ENCODE peak calls at places on chromosomes 5 and 9, in seven cellular contexts. One of them, this sample, is unnamed.

GRCh38 chr5:91690921-91691320 is 307.8 kb upstream of the ARRDC3 start:
- DNase-seq in CD4-positive, alpha-beta T cell: no peak
- DNase-seq in GM12864: no peak
- DNase-seq in Calu3: no peak
- DNase-seq in psoas muscle: no peak
- DNase-seq in AG09309: no peak
- DNase-seq in CD8-positive, alpha-beta T cell: no peak
- DNase-seq in this sample: no peak

GRCh38 chr9:104923740-104924139 is 4.2 kb downstream of the ABCA1 start:
- DNase-seq in Calu3: no peak
- DNase-seq in CD8-positive, alpha-beta T cell: no peak
- DNase-seq in GM12864: peak; percentile 65
- DNase-seq in CD4-positive, alpha-beta T cell: no peak
- DNase-seq in psoas muscle: no peak
- DNase-seq in AG09309: no peak
- DNase-seq in this sample: no peak

GRCh38 chr9:125106285-125106893 is 36.9 kb downstream of the SCAI start:
- DNase-seq in CD8-positive, alpha-beta T cell: no peak
- DNase-seq in AG09309: peak; percentile 84
- DNase-seq in CD4-positive, alpha-beta T cell: no peak
- DNase-seq in psoas muscle: no peak
- DNase-seq in GM12864: no peak
- DNase-seq in Calu3: no peak
- DNase-seq in this sample: no peak

GRCh38 chr5:122183098-122183794 is 53.9 kb downstream of the ZNF474 start:
- DNase-seq in GM12864: no peak
- DNase-seq in psoas muscle: peak; percentile 73
- DNase-seq in CD4-positive, alpha-beta T cell: no peak
- DNase-seq in Calu3: peak; percentile 62
- DNase-seq in AG09309: peak; percentile 70
- DNase-seq in CD8-positive, alpha-beta T cell: no peak
- DNase-seq in this sample: no peak

GRCh38 chr5:116542619-116543018 is 32.0 kb downstream of the SEMA6A start:
- DNase-seq in psoas muscle: no peak
- DNase-seq in GM12864: no peak
- DNase-seq in AG09309: no peak
- DNase-seq in Calu3: no peak
- DNase-seq in CD8-positive, alpha-beta T cell: no peak
- DNase-seq in CD4-positive, alpha-beta T cell: no peak
- DNase-seq in this sample: no peak

GRCh38 chr9:89323257-89323841 is 5.0 kb downstream of the SECISBP2 start:
- DNase-seq in CD4-positive, alpha-beta T cell: no peak
- DNase-seq in GM12864: no peak
- DNase-seq in AG09309: no peak
- DNase-seq in CD8-positive, alpha-beta T cell: no peak
- DNase-seq in Calu3: no peak
- DNase-seq in psoas muscle: no peak
- DNase-seq in this sample: no peak

GRCh38 chr5:937151-937924 is 44.7 kb downstream of the TRIP13 start:
- DNase-seq in CD8-positive, alpha-beta T cell: no peak
- DNase-seq in psoas muscle: no peak
- DNase-seq in GM12864: no peak
- DNase-seq in AG09309: no peak
- DNase-seq in Calu3: no peak
- DNase-seq in CD4-positive, alpha-beta T cell: no peak
- DNase-seq in this sample: no peak

GRCh38 chr5:32044904-32045303 is 129.2 kb downstream of the GOLPH3 start:
- DNase-seq in psoas muscle: no peak
- DNase-seq in CD8-positive, alpha-beta T cell: no peak
- DNase-seq in AG09309: peak; percentile 41
- DNase-seq in Calu3: no peak
- DNase-seq in GM12864: no peak
- DNase-seq in CD4-positive, alpha-beta T cell: no peak
- DNase-seq in this sample: no peak

GRCh38 chr5:148834689-148835088 is 8.3 kb downstream of the ADRB2 start:
- DNase-seq in AG09309: no peak
- DNase-seq in Calu3: no peak
- DNase-seq in CD8-positive, alpha-beta T cell: no peak
- DNase-seq in psoas muscle: no peak
- DNase-seq in GM12864: no peak
- DNase-seq in CD4-positive, alpha-beta T cell: no peak
- DNase-seq in this sample: no peak

GRCh38 chr9:33124716-33125378 is 42.3 kb downstream of the B4GALT1 start:
- DNase-seq in Calu3: no peak
- DNase-seq in CD4-positive, alpha-beta T cell: no peak
- DNase-seq in psoas muscle: no peak
- DNase-seq in CD8-positive, alpha-beta T cell: no peak
- DNase-seq in GM12864: no peak
- DNase-seq in AG09309: no peak
- DNase-seq in this sample: no peak
- TF ChIP-seq CTCF in Calu3: no peak
- TF ChIP-seq CTCF in CD4-positive, alpha-beta T cell: no peak
- TF ChIP-seq CTCF in psoas muscle: no peak
- TF ChIP-seq CTCF in CD8-positive, alpha-beta T cell: no peak
- TF ChIP-seq CTCF in GM12864: peak; percentile 16
- TF ChIP-seq CTCF in AG09309: no peak
- TF ChIP-seq CTCF in this sample: peak; percentile 12

DNA sequence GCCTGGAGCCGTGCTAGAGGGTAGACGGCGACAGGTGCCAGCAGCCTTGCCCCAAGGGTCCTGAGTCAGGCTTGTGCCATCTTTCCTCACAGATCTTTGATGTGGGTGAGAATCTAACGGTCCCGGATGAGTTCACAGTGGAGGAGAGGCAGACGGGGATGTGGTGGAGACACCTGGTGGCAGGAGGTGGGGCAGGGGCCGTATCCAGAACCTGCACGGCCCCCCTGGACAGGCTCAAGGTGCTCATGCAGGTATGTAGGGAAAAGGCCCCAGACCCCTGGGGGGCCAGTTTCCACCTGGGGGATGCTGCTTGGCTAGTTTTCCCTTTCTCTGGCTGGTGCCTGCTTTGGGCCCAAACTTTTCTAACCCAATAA is 24.0 kb downstream of the PTGES2 start:
- DNase-seq in Calu3: no peak
- DNase-seq in GM12864: no peak
- DNase-seq in AG09309: no peak
- DNase-seq in CD4-positive, alpha-beta T cell: no peak
- DNase-seq in psoas muscle: no peak
- DNase-seq in CD8-positive, alpha-beta T cell: peak; percentile 16
- DNase-seq in this sample: no peak
- TF ChIP-seq CTCF in Calu3: no peak
- TF ChIP-seq CTCF in GM12864: no peak
- TF ChIP-seq CTCF in AG09309: no peak
- TF ChIP-seq CTCF in CD4-positive, alpha-beta T cell: peak; percentile 56
- TF ChIP-seq CTCF in psoas muscle: no peak
- TF ChIP-seq CTCF in CD8-positive, alpha-beta T cell: peak; percentile 29
- TF ChIP-seq CTCF in this sample: no peak

GRCh38 chr9:91560301-91560700 is 136.7 kb upstream of the NFIL3 start:
- DNase-seq in Calu3: no peak
- DNase-seq in psoas muscle: no peak
- DNase-seq in CD8-positive, alpha-beta T cell: no peak
- DNase-seq in CD4-positive, alpha-beta T cell: no peak
- DNase-seq in GM12864: no peak
- DNase-seq in AG09309: no peak
- DNase-seq in this sample: no peak

GRCh38 chr9:91555132-91555531 is 131.5 kb upstream of the NFIL3 start:
- DNase-seq in psoas muscle: no peak
- DNase-seq in Calu3: no peak
- DNase-seq in AG09309: no peak
- DNase-seq in CD4-positive, alpha-beta T cell: no peak
- DNase-seq in CD8-positive, alpha-beta T cell: no peak
- DNase-seq in GM12864: no peak
- DNase-seq in this sample: no peak

GRCh38 chr9:91562412-91562811 is 138.8 kb upstream of the NFIL3 start:
- DNase-seq in Calu3: no peak
- DNase-seq in CD4-positive, alpha-beta T cell: no peak
- DNase-seq in psoas muscle: no peak
- DNase-seq in GM12864: no peak
- DNase-seq in CD8-positive, alpha-beta T cell: no peak
- DNase-seq in AG09309: no peak
- DNase-seq in this sample: no peak

GRCh38 chr9:91557352-91557751 is 133.7 kb upstream of the NFIL3 start:
- DNase-seq in AG09309: no peak
- DNase-seq in Calu3: no peak
- DNase-seq in CD4-positive, alpha-beta T cell: no peak
- DNase-seq in GM12864: no peak
- DNase-seq in psoas muscle: no peak
- DNase-seq in CD8-positive, alpha-beta T cell: no peak
- DNase-seq in this sample: no peak

GRCh38 chr9:91558879-91559278 is 135.2 kb upstream of the NFIL3 start:
- DNase-seq in Calu3: no peak
- DNase-seq in CD8-positive, alpha-beta T cell: no peak
- DNase-seq in AG09309: no peak
- DNase-seq in psoas muscle: no peak
- DNase-seq in CD4-positive, alpha-beta T cell: no peak
- DNase-seq in GM12864: no peak
- DNase-seq in this sample: no peak
- TF ChIP-seq CTCF in Calu3: no peak
- TF ChIP-seq CTCF in CD8-positive, alpha-beta T cell: no peak
- TF ChIP-seq CTCF in AG09309: peak; percentile 17
- TF ChIP-seq CTCF in psoas muscle: no peak
- TF ChIP-seq CTCF in CD4-positive, alpha-beta T cell: no peak
- TF ChIP-seq CTCF in GM12864: no peak
- TF ChIP-seq CTCF in this sample: no peak

DNA sequence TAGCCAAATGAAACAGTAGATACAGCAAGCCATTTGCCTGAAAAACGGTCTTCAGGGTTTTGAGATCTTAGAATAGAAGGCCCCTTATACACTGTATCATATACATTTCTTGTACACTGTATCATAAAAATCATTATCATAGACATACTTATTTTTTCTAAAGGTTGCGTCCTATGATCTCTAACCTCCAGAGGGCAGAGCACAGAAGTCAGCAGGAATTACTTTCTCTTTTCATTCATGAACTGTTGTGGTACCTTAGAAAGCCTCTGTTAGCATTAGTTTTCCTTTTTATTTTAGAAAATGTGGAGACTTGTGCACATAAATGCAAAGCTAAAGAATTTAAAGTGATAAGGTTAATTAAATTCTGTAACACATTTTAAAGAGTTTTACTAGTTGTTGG is 115.4 kb downstream of the OXCT1 start:
- DNase-seq in Calu3: no peak
- DNase-seq in AG09309: no peak
- DNase-seq in GM12864: no peak
- DNase-seq in psoas muscle: no peak
- DNase-seq in CD8-positive, alpha-beta T cell: no peak
- DNase-seq in CD4-positive, alpha-beta T cell: no peak
- DNase-seq in this sample: no peak
- TF ChIP-seq CTCF in Calu3: no peak
- TF ChIP-seq CTCF in AG09309: peak; percentile 19
- TF ChIP-seq CTCF in GM12864: no peak
- TF ChIP-seq CTCF in psoas muscle: no peak
- TF ChIP-seq CTCF in CD8-positive, alpha-beta T cell: no peak
- TF ChIP-seq CTCF in CD4-positive, alpha-beta T cell: no peak
- TF ChIP-seq CTCF in this sample: peak; percentile 15

DNA sequence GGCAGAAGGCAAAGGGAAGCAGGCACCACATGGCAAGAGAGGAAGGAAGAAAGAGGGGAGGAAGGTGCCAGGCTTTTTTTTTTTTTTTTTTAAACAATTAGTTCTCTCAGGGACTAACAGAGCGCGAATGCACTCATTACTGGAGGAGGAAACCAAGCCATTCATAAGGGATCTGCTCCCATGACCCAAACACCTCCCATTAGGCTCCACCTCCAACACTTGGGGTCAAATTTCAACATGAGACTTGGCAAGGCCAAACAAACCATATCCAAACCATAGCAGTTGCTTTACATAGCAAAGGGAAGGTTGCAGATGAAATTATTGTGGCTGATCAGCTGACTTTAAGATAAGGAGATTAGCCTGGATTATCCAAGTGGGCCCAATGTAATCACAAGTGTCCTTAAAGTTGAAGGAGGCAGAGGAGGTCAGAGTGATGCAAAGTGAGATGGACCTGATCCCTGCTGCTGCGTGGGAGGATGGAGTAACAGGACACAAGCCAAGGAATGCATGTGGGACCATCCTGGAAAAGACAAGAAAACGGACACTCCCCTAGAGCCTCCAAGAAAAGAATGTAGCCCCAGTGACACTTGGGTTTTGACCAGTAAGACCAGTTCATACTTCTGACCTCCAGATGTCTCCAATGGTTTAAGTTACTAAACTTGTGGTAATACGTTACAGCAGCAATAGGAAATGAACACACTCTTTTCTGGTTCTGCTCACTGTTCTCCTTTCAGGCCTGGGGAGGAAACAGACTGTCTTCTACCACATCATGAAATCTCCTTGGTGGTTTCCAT is 167.3 kb downstream of the GNAQ start:
- DNase-seq in Calu3: no peak
- DNase-seq in GM12864: no peak
- DNase-seq in CD8-positive, alpha-beta T cell: no peak
- DNase-seq in psoas muscle: no peak
- DNase-seq in CD4-positive, alpha-beta T cell: no peak
- DNase-seq in AG09309: no peak
- DNase-seq in this sample: peak; percentile 46
- TF ChIP-seq CTCF in Calu3: no peak
- TF ChIP-seq CTCF in GM12864: no peak
- TF ChIP-seq CTCF in CD8-positive, alpha-beta T cell: no peak
- TF ChIP-seq CTCF in psoas muscle: no peak
- TF ChIP-seq CTCF in CD4-positive, alpha-beta T cell: no peak
- TF ChIP-seq CTCF in AG09309: peak; percentile 2
- TF ChIP-seq CTCF in this sample: peak; percentile 36

GRCh38 chr5:141958773-141959172 is 771 bp upstream of the PCDH12 start:
- DNase-seq in GM12864: no peak
- DNase-seq in CD4-positive, alpha-beta T cell: no peak
- DNase-seq in Calu3: no peak
- DNase-seq in psoas muscle: peak; percentile 41
- DNase-seq in AG09309: no peak
- DNase-seq in CD8-positive, alpha-beta T cell: no peak
- DNase-seq in this sample: peak; percentile 85

GRCh38 chr5:141960018-141960417 is 2.0 kb upstream of the PCDH12 start:
- DNase-seq in CD8-positive, alpha-beta T cell: no peak
- DNase-seq in Calu3: peak; percentile 38
- DNase-seq in CD4-positive, alpha-beta T cell: no peak
- DNase-seq in GM12864: no peak
- DNase-seq in psoas muscle: no peak
- DNase-seq in AG09309: no peak
- DNase-seq in this sample: no peak

GRCh38 chr5:141957367-141957993 is 522 bp downstream of the PCDH12 start:
- DNase-seq in GM12864: no peak
- DNase-seq in CD8-positive, alpha-beta T cell: no peak
- DNase-seq in Calu3: no peak
- DNase-seq in AG09309: no peak
- DNase-seq in CD4-positive, alpha-beta T cell: no peak
- DNase-seq in psoas muscle: no peak
- DNase-seq in this sample: no peak

GRCh38 chr5:141960449-141961323 is 2.7 kb upstream of the PCDH12 start:
- DNase-seq in AG09309: peak; percentile 37
- DNase-seq in CD8-positive, alpha-beta T cell: peak; percentile 89
- DNase-seq in CD4-positive, alpha-beta T cell: peak; percentile 87
- DNase-seq in GM12864: peak; percentile 67
- DNase-seq in Calu3: peak; percentile 91
- DNase-seq in psoas muscle: peak; percentile 88
- DNase-seq in this sample: peak; percentile 86

DNA sequence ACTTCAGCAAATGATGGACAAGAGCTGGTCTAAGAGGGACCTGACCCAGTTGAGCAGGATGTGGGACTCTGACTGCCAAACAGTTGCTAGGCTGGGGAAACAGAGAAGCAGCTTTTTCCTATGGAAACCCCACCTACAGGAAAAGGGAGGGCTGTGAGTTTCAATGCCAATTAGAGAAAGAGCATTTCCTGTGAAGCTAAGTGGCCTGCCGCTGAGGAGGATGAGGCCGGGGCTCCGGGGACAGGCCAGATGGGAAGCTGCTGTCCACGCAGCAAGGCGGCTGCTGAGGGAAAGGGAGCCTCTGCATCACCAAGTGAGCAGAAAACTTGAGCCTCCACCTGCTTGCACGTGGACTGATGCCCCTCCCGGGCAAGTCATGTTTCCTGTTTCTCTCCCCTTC is at the start of gene PCDH12:
- DNase-seq in GM12864: no peak
- DNase-seq in CD4-positive, alpha-beta T cell: no peak
- DNase-seq in psoas muscle: peak; percentile 47
- DNase-seq in CD8-positive, alpha-beta T cell: no peak
- DNase-seq in Calu3: no peak
- DNase-seq in AG09309: no peak
- DNase-seq in this sample: no peak
- TF ChIP-seq CTCF in GM12864: no peak
- TF ChIP-seq CTCF in CD4-positive, alpha-beta T cell: no peak
- TF ChIP-seq CTCF in psoas muscle: no peak
- TF ChIP-seq CTCF in CD8-positive, alpha-beta T cell: no peak
- TF ChIP-seq CTCF in Calu3: no peak
- TF ChIP-seq CTCF in AG09309: no peak
- TF ChIP-seq CTCF in this sample: no peak